ENCODE peak calls at places on chromosome 6, in eight cellular contexts. One of them, this sample, is unnamed.

GRCh38 chr6:142885182-142885867 is 59.7 kb downstream of the HIVEP2 start:
- DNase-seq in RWPE1: peak
- DNase-seq in effector CD4-positive, alpha-beta T cell: peak
- DNase-seq in prostate gland: peak
- DNase-seq in fibroblast of pulmonary artery: peak
- DNase-seq in AG10803: peak
- DNase-seq in stimulated activated CD4-positive, alpha-beta T cell treated with anti-CD3 and anti-CD28 coated beads, Interleukin-2, amount 100 ng/mL, for 24 hours: no peak
- DNase-seq in RPMI7951: peak
- DNase-seq in this sample: no peak

GRCh38 chr6:170207586-170207985 is 83.3 kb downstream of the DLL1 start:
- DNase-seq in fibroblast of pulmonary artery: no peak
- DNase-seq in effector CD4-positive, alpha-beta T cell: no peak
- DNase-seq in RWPE1: no peak
- DNase-seq in stimulated activated CD4-positive, alpha-beta T cell treated with anti-CD3 and anti-CD28 coated beads, Interleukin-2, amount 100 ng/mL, for 24 hours: no peak
- DNase-seq in RPMI7951: no peak
- DNase-seq in AG10803: no peak
- DNase-seq in prostate gland: peak
- DNase-seq in this sample: no peak

GRCh38 chr6:138577151-138577915 is 78.0 kb upstream of the NHSL1 start:
- DNase-seq in fibroblast of pulmonary artery: no peak
- DNase-seq in AG10803: no peak
- DNase-seq in effector CD4-positive, alpha-beta T cell: no peak
- DNase-seq in stimulated activated CD4-positive, alpha-beta T cell treated with anti-CD3 and anti-CD28 coated beads, Interleukin-2, amount 100 ng/mL, for 24 hours: no peak
- DNase-seq in RPMI7951: peak
- DNase-seq in RWPE1: no peak
- DNase-seq in prostate gland: no peak
- DNase-seq in this sample: no peak

GRCh38 chr6:116251568-116252384 is 2.1 kb downstream of the TSPYL4 start:
- DNase-seq in effector CD4-positive, alpha-beta T cell: no peak
- DNase-seq in fibroblast of pulmonary artery: peak
- DNase-seq in AG10803: peak
- DNase-seq in RPMI7951: peak
- DNase-seq in prostate gland: no peak
- DNase-seq in RWPE1: no peak
- DNase-seq in stimulated activated CD4-positive, alpha-beta T cell treated with anti-CD3 and anti-CD28 coated beads, Interleukin-2, amount 100 ng/mL, for 24 hours: no peak
- DNase-seq in this sample: no peak

GRCh38 chr6:16108996-16109658 is 19.8 kb upstream of the MYLIP start:
- DNase-seq in fibroblast of pulmonary artery: peak
- DNase-seq in AG10803: no peak
- DNase-seq in RPMI7951: peak
- DNase-seq in effector CD4-positive, alpha-beta T cell: no peak
- DNase-seq in prostate gland: no peak
- DNase-seq in RWPE1: no peak
- DNase-seq in stimulated activated CD4-positive, alpha-beta T cell treated with anti-CD3 and anti-CD28 coated beads, Interleukin-2, amount 100 ng/mL, for 24 hours: no peak
- DNase-seq in this sample: no peak

GRCh38 chr6:3324262-3324942 is 65.7 kb downstream of the PSMG4 start:
- DNase-seq in RPMI7951: peak
- DNase-seq in effector CD4-positive, alpha-beta T cell: no peak
- DNase-seq in AG10803: peak
- DNase-seq in RWPE1: peak
- DNase-seq in fibroblast of pulmonary artery: peak
- DNase-seq in stimulated activated CD4-positive, alpha-beta T cell treated with anti-CD3 and anti-CD28 coated beads, Interleukin-2, amount 100 ng/mL, for 24 hours: no peak
- DNase-seq in prostate gland: no peak
- DNase-seq in this sample: no peak

GRCh38 chr6:161750677-161751076 is 476.8 kb upstream of the AGPAT4 start:
- DNase-seq in RPMI7951: no peak
- DNase-seq in effector CD4-positive, alpha-beta T cell: no peak
- DNase-seq in stimulated activated CD4-positive, alpha-beta T cell treated with anti-CD3 and anti-CD28 coated beads, Interleukin-2, amount 100 ng/mL, for 24 hours: no peak
- DNase-seq in RWPE1: peak
- DNase-seq in prostate gland: no peak
- DNase-seq in fibroblast of pulmonary artery: no peak
- DNase-seq in AG10803: no peak
- DNase-seq in this sample: no peak

GRCh38 chr6:31815025-31815838 is at the start of the genes HSPA1A and HSPA1L:
- DNase-seq in fibroblast of pulmonary artery: peak
- DNase-seq in prostate gland: peak
- DNase-seq in AG10803: peak
- DNase-seq in RWPE1: peak
- DNase-seq in RPMI7951: peak
- DNase-seq in effector CD4-positive, alpha-beta T cell: peak
- DNase-seq in stimulated activated CD4-positive, alpha-beta T cell treated with anti-CD3 and anti-CD28 coated beads, Interleukin-2, amount 100 ng/mL, for 24 hours: peak
- DNase-seq in this sample: peak

GRCh38 chr6:138454976-138455706 is 44.2 kb downstream of the NHSL1 start:
- DNase-seq in effector CD4-positive, alpha-beta T cell: peak
- DNase-seq in RWPE1: no peak
- DNase-seq in stimulated activated CD4-positive, alpha-beta T cell treated with anti-CD3 and anti-CD28 coated beads, Interleukin-2, amount 100 ng/mL, for 24 hours: peak
- DNase-seq in prostate gland: peak
- DNase-seq in AG10803: no peak
- DNase-seq in fibroblast of pulmonary artery: no peak
- DNase-seq in RPMI7951: peak
- DNase-seq in this sample: no peak

This sample was measured in SK-N-MC.